ENCODE peak calls at places on chromosomes 7 and 10, in six cellular contexts. One of them, this sample, is unnamed.
A peak's percentile ranks its signal among the peaks of the same experiment; 100 is the strongest.

GRCh38 chr7:116713918-116714317 is 41.9 kb downstream of the MET start:
- DNase-seq in AG08395: peak; percentile 54
- DNase-seq in fibroblast of villous mesenchyme: peak; percentile 28
- DNase-seq in CD8-positive, alpha-beta memory T cell: no peak
- DNase-seq in OCI-LY7: no peak
- DNase-seq in NCI-H774: no peak
- DNase-seq in this sample: no peak

GRCh38 chr10:79454259-79454658 is 8.8 kb upstream of the ZCCHC24 start:
- DNase-seq in CD8-positive, alpha-beta memory T cell: no peak
- DNase-seq in AG08395: peak; percentile 85
- DNase-seq in OCI-LY7: no peak
- DNase-seq in fibroblast of villous mesenchyme: peak; percentile 85
- DNase-seq in NCI-H774: no peak
- DNase-seq in this sample: no peak

GRCh38 chr7:28055161-28055544 is 125.4 kb downstream of the JAZF1 start:
- DNase-seq in AG08395: peak; percentile 47
- DNase-seq in OCI-LY7: no peak
- DNase-seq in fibroblast of villous mesenchyme: peak; percentile 74
- DNase-seq in CD8-positive, alpha-beta memory T cell: no peak
- DNase-seq in NCI-H774: no peak
- DNase-seq in this sample: no peak

GRCh38 chr7:74026406-74027123 is 1.4 kb upstream of the ELN start:
- DNase-seq in CD8-positive, alpha-beta memory T cell: peak; percentile 18
- DNase-seq in AG08395: peak; percentile 72
- DNase-seq in fibroblast of villous mesenchyme: peak; percentile 50
- DNase-seq in OCI-LY7: peak; percentile 53
- DNase-seq in NCI-H774: peak; percentile 19
- DNase-seq in this sample: peak; percentile 75

GRCh38 chr7:112009081-112009480 is 197.1 kb downstream of the DOCK4 start:
- DNase-seq in AG08395: peak; percentile 13
- DNase-seq in NCI-H774: no peak
- DNase-seq in CD8-positive, alpha-beta memory T cell: no peak
- DNase-seq in OCI-LY7: no peak
- DNase-seq in fibroblast of villous mesenchyme: peak; percentile 43
- DNase-seq in this sample: no peak

GRCh38 chr10:87860156-87860795 is 3.1 kb downstream of the KLLN start:
- DNase-seq in fibroblast of villous mesenchyme: peak; percentile 65
- DNase-seq in AG08395: peak; percentile 54
- DNase-seq in CD8-positive, alpha-beta memory T cell: peak; percentile 49
- DNase-seq in NCI-H774: no peak
- DNase-seq in OCI-LY7: peak; percentile 84
- DNase-seq in this sample: peak; percentile 86

GRCh38 chr10:62992145-62992721 is 140.9 kb upstream of the NRBF2 start:
- DNase-seq in fibroblast of villous mesenchyme: peak; percentile 65
- DNase-seq in CD8-positive, alpha-beta memory T cell: no peak
- DNase-seq in AG08395: no peak
- DNase-seq in OCI-LY7: no peak
- DNase-seq in NCI-H774: no peak
- DNase-seq in this sample: no peak

GRCh38 chr7:9498303-9498702 is 1064.9 kb downstream of the NXPH1 start:
- DNase-seq in CD8-positive, alpha-beta memory T cell: no peak
- DNase-seq in NCI-H774: no peak
- DNase-seq in OCI-LY7: no peak
- DNase-seq in AG08395: no peak
- DNase-seq in fibroblast of villous mesenchyme: no peak
- DNase-seq in this sample: peak; percentile 24

GRCh38 chr7:143387156-143387975 is 6.2 kb downstream of the ZYX start:
- DNase-seq in AG08395: no peak
- DNase-seq in OCI-LY7: no peak
- DNase-seq in CD8-positive, alpha-beta memory T cell: no peak
- DNase-seq in fibroblast of villous mesenchyme: no peak
- DNase-seq in NCI-H774: no peak
- DNase-seq in this sample: no peak

GRCh38 chr7:985915-986741 is 3.1 kb downstream of the CYP2W1 start:
- DNase-seq in CD8-positive, alpha-beta memory T cell: no peak
- DNase-seq in fibroblast of villous mesenchyme: peak; percentile 55
- DNase-seq in NCI-H774: no peak
- DNase-seq in AG08395: peak; percentile 39
- DNase-seq in OCI-LY7: no peak
- DNase-seq in this sample: no peak

GRCh38 chr7:120337308-120337907 is 64.4 kb downstream of the KCND2 start:
- DNase-seq in OCI-LY7: peak; percentile 13
- DNase-seq in AG08395: no peak
- DNase-seq in CD8-positive, alpha-beta memory T cell: no peak
- DNase-seq in NCI-H774: no peak
- DNase-seq in fibroblast of villous mesenchyme: peak; percentile 3
- DNase-seq in this sample: peak; percentile 68

GRCh38 chr10:3132036-3133025 is 40.3 kb downstream of the PITRM1 start:
- DNase-seq in OCI-LY7: no peak
- DNase-seq in CD8-positive, alpha-beta memory T cell: no peak
- DNase-seq in fibroblast of villous mesenchyme: peak; percentile 9
- DNase-seq in NCI-H774: no peak
- DNase-seq in AG08395: no peak
- DNase-seq in this sample: no peak

GRCh38 chr10:51001587-51001986 is 72.7 kb upstream of the PRKG1 start:
- DNase-seq in CD8-positive, alpha-beta memory T cell: no peak
- DNase-seq in fibroblast of villous mesenchyme: peak; percentile 43
- DNase-seq in OCI-LY7: peak; percentile 28
- DNase-seq in NCI-H774: no peak
- DNase-seq in AG08395: peak; percentile 20
- DNase-seq in this sample: peak; percentile 44

GRCh38 chr10:97311106-97311615 is 7.9 kb upstream of the FRAT1 start:
- DNase-seq in OCI-LY7: no peak
- DNase-seq in CD8-positive, alpha-beta memory T cell: no peak
- DNase-seq in fibroblast of villous mesenchyme: no peak
- DNase-seq in NCI-H774: no peak
- DNase-seq in AG08395: no peak
- DNase-seq in this sample: no peak

GRCh38 chr10:98150544-98150943 is 16.1 kb downstream of the R3HCC1L start:
- DNase-seq in NCI-H774: no peak
- DNase-seq in AG08395: no peak
- DNase-seq in fibroblast of villous mesenchyme: no peak
- DNase-seq in OCI-LY7: no peak
- DNase-seq in CD8-positive, alpha-beta memory T cell: no peak
- DNase-seq in this sample: no peak

GRCh38 chr10:63376560-63377304 is 89.0 kb downstream of the JMJD1C start:
- DNase-seq in NCI-H774: no peak
- DNase-seq in AG08395: peak; percentile 58
- DNase-seq in OCI-LY7: peak; percentile 31
- DNase-seq in CD8-positive, alpha-beta memory T cell: no peak
- DNase-seq in fibroblast of villous mesenchyme: peak; percentile 72
- DNase-seq in this sample: no peak